ENCODE peak calls at places on chromosomes 7 and 10, in ten cellular contexts. H, P, R, L, G, N, E, S, T and M are unnamed samples. For H3K9me3 and H3K27me3, the result is how much of the 10 kb centered on the place peaks cover.

GRCh38 chr7:42175834-42176745 is 60.9 kb downstream of the GLI3 start:
- DNase-seq in H (no peak), P (no peak), R (no peak), L (no peak), G (no peak), N (no peak), E (no peak), S (no peak), T (no peak), M (no peak)

GRCh38 chr10:28891058-28891713 is 213.9 kb downstream of the BAMBI start:
- DNase-seq in H (no peak), P (no peak), R (no peak), L (no peak), G (no peak), N (no peak), E (no peak), S (no peak), T (no peak), M (no peak)

GRCh38 chr7:127705461-127705959 is 53.5 kb downstream of the SND1 start:
- DNase-seq in H (no peak), P (peak), R (no peak), L (no peak), G (no peak), N (no peak), E (no peak), S (no peak), T (no peak), M (no peak)

GRCh38 chr7:157211710-157212109 is 73.0 kb downstream of the UBE3C start:
- DNase-seq in H (no peak), P (peak), R (no peak), L (no peak), G (no peak), N (no peak), E (no peak), S (no peak), T (no peak), M (no peak)

GRCh38 chr10:86856156-86856555 is 99.7 kb downstream of the BMPR1A start:
- DNase-seq in H (no peak), P (no peak), R (no peak), L (no peak), G (no peak), N (no peak), E (no peak), S (no peak), T (no peak), M (no peak)

GRCh38 chr7:80478683-80479082 is 33.2 kb downstream of the GNAT3 start:
- DNase-seq in H (no peak), P (peak), R (no peak), L (no peak), G (no peak), N (no peak), E (no peak), S (no peak), T (no peak), M (no peak)

GRCh38 chr7:127557803-127558202 is 27.6 kb downstream of the GCC1 start:
- DNase-seq in H (no peak), P (no peak), R (no peak), L (no peak), G (no peak), N (no peak), E (no peak), S (no peak), T (no peak), M (no peak)

GRCh38 chr10:61992683-61993629 is 91.5 kb downstream of the ARID5B start:
- DNase-seq in H (peak), P (peak), R (peak), L (peak), G (peak), N (no peak), E (peak), S (no peak), T (peak), M (no peak)

GRCh38 chr7:148142660-148143248 is 447.8 kb upstream of the C7orf33 start:
- DNase-seq in H (no peak), P (peak), R (no peak), L (peak), G (no peak), N (peak), E (no peak), S (no peak), T (no peak), M (no peak)

GRCh38 chr7:139758388-139758787 is 19.4 kb downstream of the HIPK2 start:
- DNase-seq in H (no peak), P (no peak), R (no peak), L (peak), G (no peak), N (no peak), E (no peak), S (no peak), T (no peak), M (no peak)

DNA sequence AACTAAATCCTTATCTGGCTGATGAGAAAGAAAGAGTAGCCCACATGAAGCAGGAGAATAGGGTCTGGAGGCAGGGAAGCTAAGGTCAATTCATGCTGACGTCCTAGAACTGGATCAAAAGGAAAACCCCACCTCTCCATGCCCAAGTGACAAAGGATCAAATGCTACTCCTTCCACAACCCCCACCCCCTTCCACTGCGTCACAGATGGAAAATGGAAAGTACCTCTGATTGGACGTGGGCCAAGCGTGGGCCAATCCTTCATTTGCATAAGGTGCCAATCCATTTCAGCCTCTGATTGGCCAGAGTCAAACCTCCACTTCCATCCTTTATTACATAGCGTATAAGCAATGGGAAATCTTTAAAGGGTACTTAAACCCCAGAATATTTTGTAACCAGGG is 431.3 kb upstream of the ETV1 start:
- DNase-seq in H (no peak), P (no peak), R (no peak), L (no peak), G (no peak), N (no peak), E (no peak), S (no peak), T (no peak), M (no peak)
- H3K9me3 ChIP-seq in H (under half), P (under half), R (under half), L (under half), G (under half), N (under half), E (under half), S (under half), T (under half), M (under half)

DNA sequence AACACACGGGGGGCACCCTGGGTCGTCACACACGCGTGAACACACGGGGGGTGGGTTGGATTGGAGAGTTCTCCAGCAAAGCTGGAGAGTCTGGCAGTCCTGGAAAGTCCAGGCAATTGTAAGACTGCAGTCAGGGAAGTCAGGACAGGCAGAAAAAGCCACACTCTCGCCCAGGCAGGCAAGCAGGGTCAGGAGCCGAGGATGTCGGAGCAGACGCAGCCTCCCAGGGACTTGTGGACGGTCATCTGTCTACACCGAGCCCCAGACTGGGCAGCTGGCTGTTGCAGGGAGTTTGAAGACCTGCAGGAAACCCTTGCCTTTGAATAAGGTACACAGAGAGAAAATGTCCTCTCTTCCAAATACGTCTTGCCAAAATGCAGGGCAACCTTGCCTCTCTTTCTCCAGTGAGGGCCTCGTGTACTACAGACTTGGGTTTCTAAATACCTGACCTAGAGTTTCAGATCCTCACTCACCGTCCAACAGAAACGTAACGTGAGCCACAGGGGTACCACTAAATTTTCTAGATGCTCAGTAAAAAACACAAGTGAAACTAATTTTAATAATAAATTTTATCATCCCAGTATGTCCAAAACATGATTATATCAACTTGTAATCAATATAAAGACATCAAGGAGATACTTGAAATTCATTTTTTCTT is 176.7 kb downstream of the ADARB2 start:
- DNase-seq in H (no peak), P (no peak), R (no peak), L (no peak), G (no peak), N (no peak), E (no peak), S (no peak), T (no peak), M (no peak)
- H3K27me3 ChIP-seq in H (under half), P (under half), R (under half), L (under half), G (under half), N (under half), E (under half), S (under half), T (under half), M (under half)

GRCh38 chr7:15675379-15675778 is 11.1 kb downstream of the MEOX2 start:
- DNase-seq in H (no peak), P (no peak), R (no peak), L (no peak), G (no peak), N (no peak), E (no peak), S (no peak), T (no peak), M (no peak)

GRCh38 chr7:15682751-15683150 is 3.7 kb downstream of the MEOX2 start:
- DNase-seq in H (no peak), P (no peak), R (no peak), L (no peak), G (no peak), N (no peak), E (no peak), S (no peak), T (no peak), M (no peak)

GRCh38 chr7:15684036-15684815 is 2.3 kb downstream of the MEOX2 start:
- DNase-seq in H (no peak), P (no peak), R (no peak), L (no peak), G (no peak), N (no peak), E (no peak), S (no peak), T (no peak), M (no peak)

GRCh38 chr7:15674586-15674985 is 11.9 kb downstream of the MEOX2 start:
- DNase-seq in H (no peak), P (no peak), R (no peak), L (no peak), G (no peak), N (no peak), E (no peak), S (no peak), T (no peak), M (no peak)

DNA sequence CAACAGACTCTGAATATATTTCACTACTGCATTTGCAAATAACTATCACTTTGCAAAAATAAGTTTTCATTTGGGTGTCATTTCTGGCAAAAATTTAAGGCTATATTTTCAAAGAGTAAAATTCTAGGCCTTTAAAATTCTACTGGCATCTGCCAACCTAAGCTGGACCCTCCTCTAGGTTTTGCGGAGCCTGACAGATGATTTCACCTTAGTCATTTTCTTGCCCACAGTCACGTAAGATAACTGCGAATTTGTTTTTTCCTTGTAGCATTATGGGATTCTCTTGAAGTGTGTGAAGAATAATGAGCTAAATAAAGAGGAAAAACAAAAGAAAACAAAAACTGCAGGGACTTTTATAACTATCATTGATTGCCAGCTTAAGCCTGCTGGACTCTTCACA is 7.8 kb downstream of the MEOX2 start:
- DNase-seq in H (no peak), P (no peak), R (no peak), L (no peak), G (no peak), N (no peak), E (no peak), S (no peak), T (no peak), M (no peak)
- H3K4me3 ChIP-seq in H (no peak), P (no peak), R (no peak), L (no peak), G (peak), N (no peak), E (peak), S (no peak), T (no peak), M (no peak)

GRCh38 chr7:132771301-132771730 is 195.0 kb upstream of the PLXNA4 start:
- DNase-seq in H (no peak), P (no peak), R (no peak), L (no peak), G (no peak), N (no peak), E (no peak), S (no peak), T (no peak), M (no peak)
- H3K9me3 ChIP-seq in H (under half), P (under half), R (under half), L (under half), G (under half), N (under half), E (under half), S (under half), T (under half), M (under half)